ENCODE peak calls at places on chromosomes 2 and 18, in seven cellular contexts. One of them, this sample, is unnamed.

GRCh38 chr2:201320257-201320656 is 36.9 kb downstream of the FLACC1 start:
- DNase-seq in activated CD8-positive, alpha-beta T cell treated with anti-CD3 and anti-CD28 coated beads for 36 hours: no peak
- DNase-seq in type B pancreatic cell: no peak
- DNase-seq in RWPE2: no peak
- DNase-seq in WTC11: no peak
- DNase-seq in foreskin keratinocyte: no peak
- DNase-seq in astrocyte of the spinal cord: no peak
- DNase-seq in this sample: no peak

GRCh38 chr2:124323321-124323720 is 298.2 kb downstream of the CNTNAP5 start:
- DNase-seq in activated CD8-positive, alpha-beta T cell treated with anti-CD3 and anti-CD28 coated beads for 36 hours: no peak
- DNase-seq in type B pancreatic cell: no peak
- DNase-seq in RWPE2: no peak
- DNase-seq in WTC11: no peak
- DNase-seq in foreskin keratinocyte: no peak
- DNase-seq in astrocyte of the spinal cord: no peak
- DNase-seq in this sample: no peak

GRCh38 chr2:237665713-237666143 is 38.3 kb downstream of the LRRFIP1 start:
- DNase-seq in activated CD8-positive, alpha-beta T cell treated with anti-CD3 and anti-CD28 coated beads for 36 hours: no peak
- DNase-seq in type B pancreatic cell: no peak
- DNase-seq in RWPE2: no peak
- DNase-seq in WTC11: peak
- DNase-seq in foreskin keratinocyte: no peak
- DNase-seq in astrocyte of the spinal cord: no peak
- DNase-seq in this sample: peak

GRCh38 chr2:159227467-159227866 is 59.0 kb downstream of the WDSUB1 start:
- DNase-seq in activated CD8-positive, alpha-beta T cell treated with anti-CD3 and anti-CD28 coated beads for 36 hours: peak
- DNase-seq in type B pancreatic cell: no peak
- DNase-seq in RWPE2: no peak
- DNase-seq in WTC11: no peak
- DNase-seq in foreskin keratinocyte: no peak
- DNase-seq in astrocyte of the spinal cord: no peak
- DNase-seq in this sample: no peak

GRCh38 chr18:33495278-33495677 is 54.8 kb upstream of the CCDC178 start:
- DNase-seq in activated CD8-positive, alpha-beta T cell treated with anti-CD3 and anti-CD28 coated beads for 36 hours: no peak
- DNase-seq in type B pancreatic cell: no peak
- DNase-seq in RWPE2: no peak
- DNase-seq in WTC11: peak
- DNase-seq in foreskin keratinocyte: no peak
- DNase-seq in astrocyte of the spinal cord: peak
- DNase-seq in this sample: no peak

GRCh38 chr2:138415891-138416494 is 85.6 kb upstream of the SPOPL start:
- DNase-seq in activated CD8-positive, alpha-beta T cell treated with anti-CD3 and anti-CD28 coated beads for 36 hours: no peak
- DNase-seq in type B pancreatic cell: no peak
- DNase-seq in RWPE2: no peak
- DNase-seq in WTC11: no peak
- DNase-seq in foreskin keratinocyte: peak
- DNase-seq in astrocyte of the spinal cord: peak
- DNase-seq in this sample: no peak

GRCh38 chr18:43484710-43485109 is 207.4 kb upstream of the SYT4 start:
- DNase-seq in activated CD8-positive, alpha-beta T cell treated with anti-CD3 and anti-CD28 coated beads for 36 hours: no peak
- DNase-seq in type B pancreatic cell: no peak
- DNase-seq in RWPE2: no peak
- DNase-seq in WTC11: no peak
- DNase-seq in foreskin keratinocyte: no peak
- DNase-seq in astrocyte of the spinal cord: no peak
- DNase-seq in this sample: no peak

GRCh38 chr2:128273469-128274081 is 45.1 kb downstream of the HS6ST1 start:
- DNase-seq in activated CD8-positive, alpha-beta T cell treated with anti-CD3 and anti-CD28 coated beads for 36 hours: no peak
- DNase-seq in type B pancreatic cell: no peak
- DNase-seq in RWPE2: no peak
- DNase-seq in WTC11: no peak
- DNase-seq in foreskin keratinocyte: no peak
- DNase-seq in astrocyte of the spinal cord: no peak
- DNase-seq in this sample: no peak

GRCh38 chr2:221097568-221097915 is 474.6 kb downstream of the EPHA4 start:
- DNase-seq in activated CD8-positive, alpha-beta T cell treated with anti-CD3 and anti-CD28 coated beads for 36 hours: no peak
- DNase-seq in type B pancreatic cell: no peak
- DNase-seq in RWPE2: no peak
- DNase-seq in WTC11: no peak
- DNase-seq in foreskin keratinocyte: peak
- DNase-seq in astrocyte of the spinal cord: peak
- DNase-seq in this sample: no peak

GRCh38 chr2:219634951-219635751 is 7.7 kb downstream of the SLC4A3 start:
- DNase-seq in activated CD8-positive, alpha-beta T cell treated with anti-CD3 and anti-CD28 coated beads for 36 hours: no peak
- DNase-seq in type B pancreatic cell: peak
- DNase-seq in RWPE2: no peak
- DNase-seq in WTC11: no peak
- DNase-seq in foreskin keratinocyte: no peak
- DNase-seq in astrocyte of the spinal cord: no peak
- DNase-seq in this sample: peak

GRCh38 chr2:19664651-19665050 is 237.1 kb downstream of the TTC32 start:
- DNase-seq in activated CD8-positive, alpha-beta T cell treated with anti-CD3 and anti-CD28 coated beads for 36 hours: no peak
- DNase-seq in type B pancreatic cell: no peak
- DNase-seq in RWPE2: no peak
- DNase-seq in WTC11: no peak
- DNase-seq in foreskin keratinocyte: no peak
- DNase-seq in astrocyte of the spinal cord: peak
- DNase-seq in this sample: no peak

GRCh38 chr2:191789791-191790190 is 57.1 kb downstream of the CAVIN2 start:
- DNase-seq in activated CD8-positive, alpha-beta T cell treated with anti-CD3 and anti-CD28 coated beads for 36 hours: no peak
- DNase-seq in type B pancreatic cell: no peak
- DNase-seq in RWPE2: no peak
- DNase-seq in WTC11: no peak
- DNase-seq in foreskin keratinocyte: no peak
- DNase-seq in astrocyte of the spinal cord: peak
- DNase-seq in this sample: no peak

GRCh38 chr2:128322651-128323491 is 4.2 kb upstream of the HS6ST1 start:
- DNase-seq in activated CD8-positive, alpha-beta T cell treated with anti-CD3 and anti-CD28 coated beads for 36 hours: no peak
- DNase-seq in type B pancreatic cell: peak
- DNase-seq in RWPE2: no peak
- DNase-seq in WTC11: peak
- DNase-seq in foreskin keratinocyte: no peak
- DNase-seq in astrocyte of the spinal cord: no peak
- DNase-seq in this sample: no peak

GRCh38 chr18:49845629-49846252 is 32.4 kb upstream of the ACAA2 start:
- DNase-seq in activated CD8-positive, alpha-beta T cell treated with anti-CD3 and anti-CD28 coated beads for 36 hours: no peak
- DNase-seq in type B pancreatic cell: no peak
- DNase-seq in RWPE2: no peak
- DNase-seq in WTC11: no peak
- DNase-seq in foreskin keratinocyte: no peak
- DNase-seq in astrocyte of the spinal cord: no peak
- DNase-seq in this sample: no peak

GRCh38 chr18:45213040-45213333 is 402.3 kb upstream of the SLC14A2 start:
- DNase-seq in activated CD8-positive, alpha-beta T cell treated with anti-CD3 and anti-CD28 coated beads for 36 hours: no peak
- DNase-seq in type B pancreatic cell: no peak
- DNase-seq in RWPE2: no peak
- DNase-seq in WTC11: no peak
- DNase-seq in foreskin keratinocyte: no peak
- DNase-seq in astrocyte of the spinal cord: no peak
- DNase-seq in this sample: no peak
- TF ChIP-seq CTCF in activated CD8-positive, alpha-beta T cell treated with anti-CD3 and anti-CD28 coated beads for 36 hours: peak
- TF ChIP-seq CTCF in type B pancreatic cell: peak
- TF ChIP-seq CTCF in RWPE2: peak
- TF ChIP-seq CTCF in WTC11: no peak
- TF ChIP-seq CTCF in foreskin keratinocyte: no peak
- TF ChIP-seq CTCF in astrocyte of the spinal cord: no peak
- TF ChIP-seq CTCF in this sample: no peak

DNA sequence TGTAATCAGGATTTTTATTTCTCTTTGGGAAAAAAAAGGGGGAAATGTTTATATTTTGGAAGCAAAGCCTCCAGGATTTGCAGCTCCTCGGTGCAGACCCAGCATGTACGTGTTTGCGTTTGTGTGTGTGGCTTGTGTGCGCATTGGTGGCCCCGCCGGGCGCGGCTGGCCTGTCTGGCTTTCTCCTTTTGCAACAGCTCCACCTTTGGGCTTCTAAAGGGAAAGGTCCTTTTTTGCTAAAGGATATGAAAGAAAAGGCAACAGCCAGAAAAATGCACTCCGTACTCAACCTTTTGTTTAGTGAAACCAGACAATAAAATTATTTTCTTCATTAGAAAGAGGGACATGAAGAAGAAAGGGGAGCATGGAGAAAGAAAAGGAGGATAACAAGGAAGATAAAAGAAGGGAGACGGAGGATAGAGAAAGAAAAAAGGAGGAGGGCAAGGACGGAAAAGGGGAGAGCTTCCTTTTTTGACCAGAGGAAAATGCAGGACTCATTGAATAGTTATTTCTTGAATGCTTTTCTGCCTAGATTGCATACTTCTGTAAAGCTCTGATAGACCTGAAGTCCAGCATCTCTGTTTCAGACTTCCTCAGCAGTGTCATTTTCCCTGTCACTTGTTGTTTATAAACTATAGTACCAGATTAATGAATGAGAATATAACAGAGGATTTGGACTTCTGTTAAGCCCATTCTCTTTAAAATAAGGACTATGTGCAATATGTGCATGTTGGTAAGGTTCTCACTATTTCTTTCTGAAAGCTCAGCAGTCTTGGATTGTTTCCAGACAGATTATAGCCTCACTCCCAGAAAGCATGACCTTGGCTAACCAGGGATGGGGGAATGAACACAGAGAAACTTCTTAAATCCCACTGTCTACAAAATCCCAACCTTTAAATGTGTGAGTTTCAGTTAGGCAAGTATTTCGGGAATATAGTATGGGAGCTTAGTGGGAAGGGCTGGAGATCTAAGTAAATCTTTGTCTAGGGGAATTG is 563.1 kb upstream of the PIK3C3 start:
- DNase-seq in activated CD8-positive, alpha-beta T cell treated with anti-CD3 and anti-CD28 coated beads for 36 hours: peak
- DNase-seq in type B pancreatic cell: peak
- DNase-seq in RWPE2: no peak
- DNase-seq in WTC11: peak
- DNase-seq in foreskin keratinocyte: peak
- DNase-seq in astrocyte of the spinal cord: peak
- DNase-seq in this sample: peak
- TF ChIP-seq CTCF in activated CD8-positive, alpha-beta T cell treated with anti-CD3 and anti-CD28 coated beads for 36 hours: no peak
- TF ChIP-seq CTCF in type B pancreatic cell: peak
- TF ChIP-seq CTCF in RWPE2: peak
- TF ChIP-seq CTCF in WTC11: peak
- TF ChIP-seq CTCF in foreskin keratinocyte: peak
- TF ChIP-seq CTCF in astrocyte of the spinal cord: peak
- TF ChIP-seq CTCF in this sample: peak

GRCh38 chr2:106336740-106337139 is 131.5 kb downstream of the RGPD3 start:
- DNase-seq in activated CD8-positive, alpha-beta T cell treated with anti-CD3 and anti-CD28 coated beads for 36 hours: no peak
- DNase-seq in type B pancreatic cell: no peak
- DNase-seq in RWPE2: no peak
- DNase-seq in WTC11: no peak
- DNase-seq in foreskin keratinocyte: no peak
- DNase-seq in astrocyte of the spinal cord: no peak
- DNase-seq in this sample: no peak

GRCh38 chr2:106336108-106336507 is 132.1 kb downstream of the RGPD3 start:
- DNase-seq in activated CD8-positive, alpha-beta T cell treated with anti-CD3 and anti-CD28 coated beads for 36 hours: no peak
- DNase-seq in type B pancreatic cell: no peak
- DNase-seq in RWPE2: no peak
- DNase-seq in WTC11: no peak
- DNase-seq in foreskin keratinocyte: no peak
- DNase-seq in astrocyte of the spinal cord: no peak
- DNase-seq in this sample: no peak

GRCh38 chr2:106337963-106338515 is 130.2 kb downstream of the RGPD3 start:
- DNase-seq in activated CD8-positive, alpha-beta T cell treated with anti-CD3 and anti-CD28 coated beads for 36 hours: no peak
- DNase-seq in type B pancreatic cell: no peak
- DNase-seq in RWPE2: no peak
- DNase-seq in WTC11: no peak
- DNase-seq in foreskin keratinocyte: no peak
- DNase-seq in astrocyte of the spinal cord: no peak
- DNase-seq in this sample: no peak

GRCh38 chr2:106332054-106332453 is 136.2 kb downstream of the RGPD3 start:
- DNase-seq in activated CD8-positive, alpha-beta T cell treated with anti-CD3 and anti-CD28 coated beads for 36 hours: no peak
- DNase-seq in type B pancreatic cell: no peak
- DNase-seq in RWPE2: no peak
- DNase-seq in WTC11: no peak
- DNase-seq in foreskin keratinocyte: no peak
- DNase-seq in astrocyte of the spinal cord: no peak
- DNase-seq in this sample: no peak

GRCh38 chr2:106334802-106335201 is 133.4 kb downstream of the RGPD3 start:
- DNase-seq in activated CD8-positive, alpha-beta T cell treated with anti-CD3 and anti-CD28 coated beads for 36 hours: no peak
- DNase-seq in type B pancreatic cell: no peak
- DNase-seq in RWPE2: no peak
- DNase-seq in WTC11: no peak
- DNase-seq in foreskin keratinocyte: no peak
- DNase-seq in astrocyte of the spinal cord: no peak
- DNase-seq in this sample: no peak
- TF ChIP-seq CTCF in activated CD8-positive, alpha-beta T cell treated with anti-CD3 and anti-CD28 coated beads for 36 hours: no peak
- TF ChIP-seq CTCF in type B pancreatic cell: no peak
- TF ChIP-seq CTCF in RWPE2: no peak
- TF ChIP-seq CTCF in WTC11: no peak
- TF ChIP-seq CTCF in foreskin keratinocyte: no peak
- TF ChIP-seq CTCF in astrocyte of the spinal cord: no peak
- TF ChIP-seq CTCF in this sample: no peak

GRCh38 chr2:187575081-187576067 is 21.1 kb upstream of the TFPI start:
- DNase-seq in activated CD8-positive, alpha-beta T cell treated with anti-CD3 and anti-CD28 coated beads for 36 hours: no peak
- DNase-seq in type B pancreatic cell: no peak
- DNase-seq in RWPE2: no peak
- DNase-seq in WTC11: no peak
- DNase-seq in foreskin keratinocyte: no peak
- DNase-seq in astrocyte of the spinal cord: peak
- DNase-seq in this sample: no peak

GRCh38 chr2:187576906-187577305 is 22.7 kb upstream of the TFPI start:
- DNase-seq in activated CD8-positive, alpha-beta T cell treated with anti-CD3 and anti-CD28 coated beads for 36 hours: no peak
- DNase-seq in type B pancreatic cell: no peak
- DNase-seq in RWPE2: no peak
- DNase-seq in WTC11: no peak
- DNase-seq in foreskin keratinocyte: no peak
- DNase-seq in astrocyte of the spinal cord: no peak
- DNase-seq in this sample: no peak

GRCh38 chr2:187581125-187581896 is 27.1 kb upstream of the TFPI start:
- DNase-seq in activated CD8-positive, alpha-beta T cell treated with anti-CD3 and anti-CD28 coated beads for 36 hours: peak
- DNase-seq in type B pancreatic cell: no peak
- DNase-seq in RWPE2: no peak
- DNase-seq in WTC11: no peak
- DNase-seq in foreskin keratinocyte: no peak
- DNase-seq in astrocyte of the spinal cord: peak
- DNase-seq in this sample: no peak

GRCh38 chr2:187577310-187577709 is 23.1 kb upstream of the TFPI start:
- DNase-seq in activated CD8-positive, alpha-beta T cell treated with anti-CD3 and anti-CD28 coated beads for 36 hours: no peak
- DNase-seq in type B pancreatic cell: no peak
- DNase-seq in RWPE2: no peak
- DNase-seq in WTC11: no peak
- DNase-seq in foreskin keratinocyte: no peak
- DNase-seq in astrocyte of the spinal cord: no peak
- DNase-seq in this sample: no peak

DNA sequence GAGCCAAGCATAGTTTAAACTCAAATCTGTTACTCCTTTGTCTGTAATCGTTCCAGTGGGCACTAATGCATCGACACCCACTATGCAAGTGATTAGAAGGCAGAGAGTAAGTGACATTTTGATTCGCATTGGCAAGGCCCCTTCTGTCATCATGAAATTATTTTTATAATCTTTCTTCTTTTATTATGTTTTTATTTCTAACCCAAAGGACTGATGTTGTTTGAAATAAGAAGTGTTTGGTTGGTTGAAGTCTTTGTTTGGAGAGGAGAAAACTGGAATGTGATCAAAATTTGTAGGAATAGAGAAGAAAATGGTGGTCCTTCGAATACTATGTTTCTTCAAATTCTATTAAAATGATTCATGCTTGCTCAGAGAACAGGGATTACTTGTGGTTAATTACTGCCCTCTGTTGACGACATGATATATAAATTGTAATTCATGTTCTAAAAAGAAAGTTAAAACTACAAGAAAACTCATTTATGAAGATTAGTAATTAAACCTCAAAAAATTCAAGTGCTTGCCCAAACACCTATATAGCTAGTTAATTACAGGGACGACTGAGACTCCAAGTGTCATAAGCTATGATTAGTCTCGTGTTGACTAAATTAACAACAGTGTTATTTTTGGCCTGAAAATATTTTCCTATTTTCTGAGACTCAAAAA is 26.4 kb upstream of the TFPI start:
- DNase-seq in activated CD8-positive, alpha-beta T cell treated with anti-CD3 and anti-CD28 coated beads for 36 hours: no peak
- DNase-seq in type B pancreatic cell: no peak
- DNase-seq in RWPE2: no peak
- DNase-seq in WTC11: no peak
- DNase-seq in foreskin keratinocyte: no peak
- DNase-seq in astrocyte of the spinal cord: peak
- DNase-seq in this sample: no peak
- TF ChIP-seq CTCF in activated CD8-positive, alpha-beta T cell treated with anti-CD3 and anti-CD28 coated beads for 36 hours: no peak
- TF ChIP-seq CTCF in type B pancreatic cell: peak
- TF ChIP-seq CTCF in RWPE2: peak
- TF ChIP-seq CTCF in WTC11: no peak
- TF ChIP-seq CTCF in foreskin keratinocyte: peak
- TF ChIP-seq CTCF in astrocyte of the spinal cord: peak
- TF ChIP-seq CTCF in this sample: peak